ENCODE peak calls at places on chromosomes 3 and 15, in eight cellular contexts. T, O, L, S, J, Q, D and I are unnamed samples.

GRCh38 chr15:52191207-52191606 is at the start of gene GNB5:
- DNase-seq in T (no peak), O (no peak), L (peak; percentile 15), S (no peak), J (no peak), Q (no peak), D (no peak), I (no peak)

GRCh38 chr3:62332771-62333381 is 40.5 kb downstream of the FEZF2 start:
- DNase-seq in T (peak; percentile 28), O (no peak), L (peak; percentile 15), S (no peak), J (no peak), Q (no peak), D (no peak), I (peak; percentile 8)

GRCh38 chr15:68550498-68551295 is 28.1 kb upstream of the CORO2B start:
- DNase-seq in T (no peak), O (peak; percentile 46), L (peak; percentile 82), S (peak; percentile 66), J (no peak), Q (no peak), D (no peak), I (peak; percentile 21)

GRCh38 chr15:79184465-79184892 is 93.9 kb upstream of the RASGRF1 start:
- DNase-seq in T (peak; percentile 40), O (peak; percentile 40), L (peak; percentile 71), S (peak; percentile 66), J (peak; percentile 4), Q (peak; percentile 14), D (peak; percentile 14), I (peak; percentile 47)

GRCh38 chr3:55481067-55481917 is 5.8 kb downstream of the WNT5A start:
- DNase-seq in T (peak; percentile 74), O (no peak), L (peak; percentile 36), S (no peak), J (peak; percentile 63), Q (peak; percentile 83), D (no peak), I (no peak)

GRCh38 chr15:40746916-40747418 is 8.1 kb downstream of the RMDN3 start:
- DNase-seq in T (no peak), O (no peak), L (no peak), S (no peak), J (no peak), Q (peak; percentile 31), D (no peak), I (no peak)

GRCh38 chr3:125694761-125695294 is 99.5 kb upstream of the OSBPL11 start:
- DNase-seq in T (no peak), O (peak; percentile 76), L (no peak), S (no peak), J (no peak), Q (no peak), D (no peak), I (no peak)

GRCh38 chr3:52314495-52314894 is 1.6 kb upstream of the DNAH1 start:
- DNase-seq in T (no peak), O (no peak), L (no peak), S (no peak), J (no peak), Q (no peak), D (no peak), I (no peak)

GRCh38 chr3:88180398-88180999 is 30.7 kb downstream of the C3orf38 start:
- DNase-seq in T (peak; percentile 40), O (peak; percentile 27), L (no peak), S (no peak), J (no peak), Q (peak; percentile 29), D (no peak), I (peak; percentile 18)

GRCh38 chr15:40055576-40056293 is 16.8 kb upstream of the SRP14 start:
- DNase-seq in T (no peak), O (no peak), L (no peak), S (no peak), J (no peak), Q (no peak), D (no peak), I (no peak)

GRCh38 chr3:55162031-55162784 is 234.3 kb upstream of the LRTM1 start:
- DNase-seq in T (peak; percentile 78), O (peak; percentile 44), L (no peak), S (no peak), J (no peak), Q (no peak), D (no peak), I (peak; percentile 76)

GRCh38 chr15:80183886-80184285 is 31.1 kb downstream of the FAH start:
- DNase-seq in T (no peak), O (no peak), L (peak; percentile 31), S (no peak), J (no peak), Q (no peak), D (no peak), I (no peak)

GRCh38 chr3:2099779-2100191 is 1.1 kb downstream of the CNTN4 start:
- DNase-seq in T (no peak), O (no peak), L (no peak), S (no peak), J (no peak), Q (no peak), D (peak; percentile 7), I (no peak)

GRCh38 chr3:6994081-6994668 is 133.3 kb downstream of the GRM7 start:
- DNase-seq in T (no peak), O (peak; percentile 5), L (no peak), S (no peak), J (no peak), Q (no peak), D (no peak), I (peak; percentile 21)

GRCh38 chr3:43855674-43856299 is 165.0 kb downstream of the ABHD5 start:
- DNase-seq in T (peak; percentile 63), O (peak; percentile 62), L (peak; percentile 63), S (peak; percentile 44), J (no peak), Q (peak; percentile 21), D (no peak), I (peak; percentile 75)

GRCh38 chr15:87669846-87670245 is 586.7 kb downstream of the NTRK3 start:
- DNase-seq in T (no peak), O (no peak), L (no peak), S (no peak), J (no peak), Q (no peak), D (no peak), I (no peak)

GRCh38 chr3:144462337-144462736 is 490.7 kb downstream of the DIPK2A start:
- DNase-seq in T (no peak), O (no peak), L (no peak), S (no peak), J (no peak), Q (no peak), D (no peak), I (no peak)

GRCh38 chr3:122874116-122874515 is 79.2 kb downstream of the SLC49A4 start:
- DNase-seq in T (no peak), O (no peak), L (no peak), S (no peak), J (no peak), Q (no peak), D (no peak), I (no peak)

GRCh38 chr15:40999190-40999589 is 45.9 kb downstream of the CHAC1 start:
- DNase-seq in T (peak; percentile 93), O (no peak), L (no peak), S (no peak), J (no peak), Q (peak; percentile 59), D (no peak), I (peak; percentile 74)

GRCh38 chr3:79767953-79768282 is at the start of gene ROBO1:
- DNase-seq in T (no peak), O (no peak), L (no peak), S (no peak), J (no peak), Q (no peak), D (no peak), I (no peak)

GRCh38 chr3:72229952-72230351 is 445.0 kb upstream of the PROK2 start:
- DNase-seq in T (no peak), O (no peak), L (no peak), S (no peak), J (no peak), Q (no peak), D (no peak), I (no peak)

GRCh38 chr3:134355416-134355815 is 18.8 kb downstream of the AMOTL2 start:
- DNase-seq in T (no peak), O (no peak), L (no peak), S (no peak), J (no peak), Q (no peak), D (no peak), I (no peak)

GRCh38 chr15:84799511-84800187 is 17.5 kb upstream of the ALPK3 start:
- DNase-seq in T (no peak), O (no peak), L (no peak), S (no peak), J (no peak), Q (no peak), D (no peak), I (no peak)

GRCh38 chr3:121642601-121643314 is 17.9 kb downstream of the HCLS1 start:
- DNase-seq in T (no peak), O (no peak), L (no peak), S (no peak), J (no peak), Q (no peak), D (no peak), I (no peak)

GRCh38 chr15:80701676-80702311 is 6.7 kb downstream of the ABHD17C start:
- DNase-seq in T (no peak), O (no peak), L (no peak), S (no peak), J (no peak), Q (no peak), D (no peak), I (no peak)

GRCh38 chr3:94175677-94176076 is 112.8 kb downstream of the NSUN3 start:
- DNase-seq in T (no peak), O (no peak), L (no peak), S (no peak), J (no peak), Q (no peak), D (no peak), I (no peak)

GRCh38 chr3:139533781-139534443 is 5.6 kb downstream of the RBP1 start:
- DNase-seq in T (no peak), O (peak; percentile 83), L (no peak), S (no peak), J (peak; percentile 34), Q (no peak), D (no peak), I (peak; percentile 58)

GRCh38 chr15:22819651-22820050 is 18.8 kb upstream of the NIPA2 start:
- DNase-seq in T (no peak), O (no peak), L (no peak), S (no peak), J (no peak), Q (no peak), D (no peak), I (no peak)

GRCh38 chr3:52202384-52203077 is 4.6 kb downstream of the ALAS1 start:
- DNase-seq in T (no peak), O (no peak), L (no peak), S (no peak), J (no peak), Q (no peak), D (no peak), I (no peak)

GRCh38 chr3:129648331-129648730 is 41.9 kb upstream of the PLXND1 start:
- DNase-seq in T (no peak), O (no peak), L (no peak), S (no peak), J (no peak), Q (no peak), D (no peak), I (no peak)

GRCh38 chr15:32030795-32031194 is 480 bp downstream of the CHRNA7 start:
- DNase-seq in T (no peak), O (peak; percentile 13), L (no peak), S (no peak), J (peak; percentile 37), Q (no peak), D (no peak), I (peak; percentile 20)

GRCh38 chr3:46503194-46503924 is 5.6 kb downstream of the RTP3 start:
- DNase-seq in T (no peak), O (no peak), L (no peak), S (no peak), J (no peak), Q (no peak), D (no peak), I (no peak)

GRCh38 chr3:105758451-105758850 is 110.4 kb downstream of the CBLB start:
- DNase-seq in T (no peak), O (no peak), L (no peak), S (no peak), J (no peak), Q (no peak), D (no peak), I (no peak)

GRCh38 chr3:142053244-142053643 is 96.1 kb downstream of the TFDP2 start:
- DNase-seq in T (no peak), O (no peak), L (no peak), S (peak; percentile 22), J (no peak), Q (no peak), D (no peak), I (peak; percentile 61)